ENCODE peak calls at places on chromosomes 11 and 22, in eight cellular contexts. I, V, P, B, N, Q, W and M are unnamed samples. For H3K27me3, the result is how much of the 10 kb centered on the place peaks cover.

GRCh38 chr11:11346249-11346648 is 6.8 kb downstream of the CSNK2A3 start:
- DNase-seq in I (no peak), V (no peak), P (no peak), B (no peak), N (no peak), Q (no peak), W (no peak), M (no peak)

GRCh38 chr22:47575291-47575690 is 812.8 kb downstream of the TBC1D22A start:
- DNase-seq in I (no peak), V (no peak), P (no peak), B (no peak), N (no peak), Q (no peak), W (no peak), M (no peak)

GRCh38 chr11:130671801-130672700 is 223.6 kb downstream of the ADAMTS15 start:
- DNase-seq in I (peak), V (peak), P (peak), B (peak), N (peak), Q (peak), W (peak), M (peak)

GRCh38 chr11:62337682-62338181 is 484 bp downstream of the ASRGL1 start:
- DNase-seq in I (peak), V (peak), P (peak), B (no peak), N (no peak), Q (peak), W (no peak), M (peak)

GRCh38 chr22:19477321-19478085 is 1.5 kb downstream of the UFD1 start:
- DNase-seq in I (no peak), V (no peak), P (no peak), B (peak), N (no peak), Q (no peak), W (no peak), M (no peak)

GRCh38 chr11:67314218-67314617 is 10.9 kb downstream of the SSH3 start:
- DNase-seq in I (no peak), V (no peak), P (no peak), B (no peak), N (no peak), Q (no peak), W (no peak), M (no peak)

GRCh38 chr11:55342901-55343300 is at the start of gene OR4A16:
- DNase-seq in I (no peak), V (no peak), P (no peak), B (no peak), N (no peak), Q (no peak), W (no peak), M (no peak)

GRCh38 chr22:49793296-49793695 is 34.4 kb downstream of the BRD1 start:
- DNase-seq in I (no peak), V (no peak), P (no peak), B (no peak), N (peak), Q (no peak), W (no peak), M (no peak)

GRCh38 chr11:121606354-121606753 is 153.6 kb upstream of the SORL1-AS1 start:
- DNase-seq in I (no peak), V (no peak), P (no peak), B (no peak), N (no peak), Q (no peak), W (no peak), M (no peak)

GRCh38 chr11:9852465-9852864 is 188.6 kb downstream of the SWAP70 start:
- DNase-seq in I (no peak), V (no peak), P (no peak), B (no peak), N (no peak), Q (no peak), W (peak), M (no peak)

GRCh38 chr22:19035474-19036228 is 86.6 kb downstream of the DGCR2 start:
- DNase-seq in I (peak), V (no peak), P (no peak), B (peak), N (no peak), Q (peak), W (no peak), M (peak)

GRCh38 chr11:97814325-97814959 is 1206.3 kb upstream of the CNTN5 start:
- DNase-seq in I (no peak), V (no peak), P (no peak), B (peak), N (no peak), Q (no peak), W (no peak), M (no peak)

GRCh38 chr11:65077466-65077865 is 6.4 kb downstream of the CDCA5 start:
- DNase-seq in I (no peak), V (no peak), P (no peak), B (no peak), N (no peak), Q (peak), W (no peak), M (no peak)

GRCh38 chr11:44609028-44609782 is 43.7 kb downstream of the CD82 start:
- DNase-seq in I (no peak), V (no peak), P (no peak), B (no peak), N (no peak), Q (no peak), W (no peak), M (no peak)

GRCh38 chr11:76184551-76184993 is 21.7 kb downstream of the WNT11 start:
- DNase-seq in I (no peak), V (no peak), P (no peak), B (no peak), N (no peak), Q (no peak), W (no peak), M (no peak)

GRCh38 chr11:11808992-11809583 is 32.7 kb upstream of the USP47 start:
- DNase-seq in I (no peak), V (no peak), P (no peak), B (no peak), N (no peak), Q (no peak), W (no peak), M (no peak)

GRCh38 chr11:35324183-35324582 is 95.2 kb downstream of the SLC1A2 start:
- DNase-seq in I (no peak), V (no peak), P (no peak), B (no peak), N (no peak), Q (no peak), W (no peak), M (no peak)

GRCh38 chr11:107655607-107656006 is 56.2 kb downstream of the SLN start:
- DNase-seq in I (no peak), V (no peak), P (no peak), B (no peak), N (no peak), Q (no peak), W (no peak), M (no peak)

GRCh38 chr11:58574851-58575250 is 805 bp downstream of the LPXN start:
- DNase-seq in I (no peak), V (peak), P (no peak), B (peak), N (no peak), Q (no peak), W (no peak), M (no peak)

GRCh38 chr22:45905326-45905923 is 71.5 kb downstream of the WNT7B start:
- DNase-seq in I (no peak), V (no peak), P (no peak), B (no peak), N (no peak), Q (no peak), W (no peak), M (peak)

GRCh38 chr11:125956371-125956770 is 10.5 kb downstream of the VSIG10L2 start:
- DNase-seq in I (no peak), V (no peak), P (no peak), B (no peak), N (peak), Q (no peak), W (no peak), M (no peak)

GRCh38 chr22:27100789-27101188 is 443.4 kb downstream of the MIAT start:
- DNase-seq in I (peak), V (peak), P (no peak), B (no peak), N (no peak), Q (peak), W (peak), M (peak)

GRCh38 chr22:29520851-29521250 is 32.7 kb downstream of the THOC5 start:
- DNase-seq in I (no peak), V (no peak), P (no peak), B (peak), N (no peak), Q (no peak), W (peak), M (no peak)

GRCh38 chr22:24512043-24512442 is 16.9 kb downstream of the UPB1 start:
- DNase-seq in I (peak), V (no peak), P (no peak), B (no peak), N (no peak), Q (no peak), W (no peak), M (no peak)

GRCh38 chr11:47399860-47400812 is 8.3 kb upstream of the SLC39A13 start:
- DNase-seq in I (peak), V (no peak), P (no peak), B (no peak), N (no peak), Q (peak), W (no peak), M (peak)

GRCh38 chr11:13629752-13630151 is 38.7 kb upstream of the FAR1 start:
- DNase-seq in I (no peak), V (no peak), P (no peak), B (no peak), N (no peak), Q (no peak), W (no peak), M (no peak)

GRCh38 chr11:115348404-115348803 is 155.8 kb downstream of the CADM1 start:
- DNase-seq in I (no peak), V (no peak), P (no peak), B (no peak), N (no peak), Q (no peak), W (no peak), M (no peak)

GRCh38 chr11:69654660-69655478 is 13.9 kb downstream of the CCND1 start:
- DNase-seq in I (peak), V (no peak), P (no peak), B (peak), N (no peak), Q (no peak), W (no peak), M (no peak)

GRCh38 chr22:24142241-24142640 is 39.0 kb upstream of the SUSD2 start:
- DNase-seq in I (no peak), V (peak), P (no peak), B (no peak), N (no peak), Q (no peak), W (no peak), M (no peak)

GRCh38 chr22:19148417-19149046 is 1.6 kb downstream of the GSC2 start:
- DNase-seq in I (no peak), V (no peak), P (no peak), B (no peak), N (no peak), Q (no peak), W (no peak), M (no peak)

GRCh38 chr11:10080134-10080533 is 213.9 kb downstream of the SBF2 start:
- DNase-seq in I (no peak), V (no peak), P (no peak), B (no peak), N (no peak), Q (no peak), W (no peak), M (no peak)

GRCh38 chr11:63599211-63600122 is 14.8 kb downstream of the PLAAT3 start:
- DNase-seq in I (no peak), V (peak), P (no peak), B (no peak), N (no peak), Q (no peak), W (peak), M (no peak)

GRCh38 chr11:108286956-108287355 is 64.1 kb downstream of the ATM start:
- DNase-seq in I (no peak), V (no peak), P (no peak), B (no peak), N (no peak), Q (no peak), W (no peak), M (no peak)

GRCh38 chr11:85955531-85955930 is 100.3 kb downstream of the CCDC83 start:
- DNase-seq in I (no peak), V (no peak), P (no peak), B (peak), N (no peak), Q (peak), W (peak), M (no peak)

GRCh38 chr11:61104963-61105362 is 2.7 kb downstream of the CD5 start:
- DNase-seq in I (no peak), V (no peak), P (no peak), B (no peak), N (no peak), Q (no peak), W (no peak), M (no peak)

GRCh38 chr11:61108847-61109585 is 6.7 kb downstream of the CD5 start:
- DNase-seq in I (no peak), V (no peak), P (no peak), B (no peak), N (no peak), Q (no peak), W (no peak), M (no peak)

GRCh38 chr11:61107888-61108287 is 5.6 kb downstream of the CD5 start:
- DNase-seq in I (no peak), V (no peak), P (no peak), B (no peak), N (no peak), Q (no peak), W (no peak), M (no peak)

GRCh38 chr11:61106296-61106695 is 4.0 kb downstream of the CD5 start:
- DNase-seq in I (no peak), V (no peak), P (no peak), B (no peak), N (no peak), Q (no peak), W (no peak), M (no peak)

GRCh38 chr11:61106906-61107470 is 4.7 kb downstream of the CD5 start:
- DNase-seq in I (no peak), V (no peak), P (no peak), B (no peak), N (no peak), Q (no peak), W (no peak), M (no peak)
- TF ChIP-seq CTCF in I (no peak), V (no peak), P (no peak), B (no peak), N (no peak), Q (no peak), W (no peak), M (no peak)

DNA sequence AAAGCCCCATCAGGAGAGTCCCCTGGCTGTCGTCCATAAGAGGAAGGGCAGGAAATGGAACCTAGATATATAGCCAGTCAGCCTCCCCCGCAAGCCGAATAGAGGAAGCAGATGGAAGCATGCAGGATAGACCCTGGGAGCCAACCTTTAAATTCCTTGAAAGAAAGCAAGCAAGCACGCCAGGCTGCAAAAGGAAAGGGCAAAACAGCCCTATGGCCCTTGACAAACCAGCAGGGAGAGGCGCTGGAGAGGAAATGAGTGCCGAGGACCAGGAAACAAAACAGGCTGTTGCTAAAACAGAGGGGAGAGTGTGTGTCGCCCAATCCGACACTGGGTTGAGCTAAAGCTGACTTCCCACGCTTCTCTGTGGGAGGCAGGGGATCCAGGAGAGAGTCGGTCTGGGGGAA is 203.5 kb upstream of the MTNR1B start:
- DNase-seq in I (peak), V (no peak), P (no peak), B (peak), N (peak), Q (no peak), W (peak), M (peak)
- H3K27ac ChIP-seq in I (peak), V (no peak), P (no peak), B (no peak), N (no peak), Q (no peak), W (no peak), M (no peak)

GRCh38 chr11:117640041-117640440 is 157.0 kb downstream of the DSCAML1 start:
- DNase-seq in I (no peak), V (no peak), P (no peak), B (no peak), N (no peak), Q (no peak), W (no peak), M (no peak)
- H3K27me3 ChIP-seq in I (under half), V (under half), P (under half), B (under half), N (under half), Q (under half), W (under half), M (under half)

DNA sequence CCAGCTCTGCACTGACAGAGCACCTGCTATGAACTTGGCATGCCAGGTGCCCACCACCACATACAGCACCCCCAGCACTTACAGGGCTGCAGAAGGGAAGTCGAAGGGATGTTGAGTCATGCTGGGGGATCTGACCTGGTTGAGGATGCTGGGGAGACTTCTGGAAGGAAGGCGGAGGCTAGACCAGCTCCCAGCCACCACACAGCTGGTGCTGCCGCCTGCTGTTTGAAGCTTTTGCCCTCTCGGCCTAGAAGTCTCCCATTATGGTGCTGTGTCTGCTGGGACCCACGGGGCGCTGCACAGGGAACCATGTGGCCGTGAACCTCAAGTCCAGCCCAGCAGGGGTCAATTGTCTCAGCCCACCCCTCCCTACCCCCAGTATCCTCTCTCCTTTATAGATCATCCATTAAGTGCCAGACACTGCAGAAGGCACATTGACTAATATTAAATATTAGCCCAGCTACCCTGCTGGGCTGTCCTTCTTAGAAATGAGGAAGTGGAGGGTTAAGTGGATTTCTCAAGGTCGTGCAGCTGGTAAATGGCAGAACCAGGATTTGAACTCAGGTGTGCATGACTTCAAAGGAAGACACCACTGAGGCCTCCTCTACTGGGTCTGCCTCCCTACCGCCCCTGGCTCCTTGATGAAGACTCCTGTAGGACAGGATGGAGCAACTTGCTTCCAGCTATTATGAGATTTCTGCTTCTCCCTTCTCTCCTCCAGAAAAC is 49.7 kb downstream of the CYTH4 start:
- DNase-seq in I (no peak), V (no peak), P (no peak), B (no peak), N (no peak), Q (no peak), W (no peak), M (no peak)
- TF ChIP-seq CTCF in I (no peak), V (no peak), P (no peak), B (no peak), N (no peak), Q (no peak), W (peak), M (no peak)

GRCh38 chr11:103587951-103588788 is 448.3 kb upstream of the DDI1 start:
- DNase-seq in I (no peak), V (no peak), P (no peak), B (no peak), N (no peak), Q (no peak), W (no peak), M (no peak)
- H3K27ac ChIP-seq in I (no peak), V (no peak), P (no peak), B (no peak), N (no peak), Q (no peak), W (no peak), M (no peak)